ENCODE peak calls at places on chromosome 5, in five cellular contexts. X is NCI-H1105, O is HTR-8/SVneo, N is GM10248, Q is globus pallidus. R is an unnamed sample.

GRCh38 chr5:15191012-15191411 is 309.0 kb upstream of the FBXL7 start:
- DNase-seq in X (no peak), O (no peak), N (no peak), Q (no peak), R (no peak)

GRCh38 chr5:96483878-96484277 is 50.8 kb upstream of the PCSK1 start:
- DNase-seq in X (no peak), O (no peak), N (no peak), Q (no peak), R (peak; percentile 51)

GRCh38 chr5:14685757-14686156 is 21.2 kb downstream of the OTULIN start:
- DNase-seq in X (peak; percentile 29), O (peak; percentile 79), N (peak; percentile 67), Q (peak; percentile 80), R (peak; percentile 71)

GRCh38 chr5:105922574-105922973 is 1748.2 kb downstream of the EFNA5 start:
- DNase-seq in X (no peak), O (no peak), N (no peak), Q (no peak), R (no peak)

GRCh38 chr5:169577966-169578365 is 5.6 kb upstream of the SPDL1 start:
- DNase-seq in X (no peak), O (no peak), N (no peak), Q (no peak), R (no peak)

GRCh38 chr5:76652809-76653414 is 29.7 kb upstream of the F2RL2 start:
- DNase-seq in X (no peak), O (no peak), N (no peak), Q (no peak), R (no peak)

GRCh38 chr5:141403387-141403786 is 809 bp downstream of the PCDHGA9 start:
- DNase-seq in X (no peak), O (no peak), N (no peak), Q (no peak), R (no peak)

GRCh38 chr5:45113726-45114125 is 305.0 kb downstream of the MRPS30 start:
- DNase-seq in X (no peak), O (no peak), N (no peak), Q (no peak), R (peak; percentile 40)

GRCh38 chr5:149667827-149668122 is 62.3 kb upstream of the PPARGC1B start:
- DNase-seq in X (no peak), O (no peak), N (no peak), Q (no peak), R (no peak)

GRCh38 chr5:115079934-115080623 is 89.6 kb downstream of the TRIM36 start:
- DNase-seq in X (no peak), O (no peak), N (no peak), Q (no peak), R (no peak)

GRCh38 chr5:142312399-142312798 is 12.4 kb downstream of the SPRY4 start:
- DNase-seq in X (no peak), O (no peak), N (no peak), Q (no peak), R (no peak)

GRCh38 chr5:61916621-61917620 is 389.1 kb upstream of the KIF2A start:
- DNase-seq in X (no peak), O (peak; percentile 6), N (no peak), Q (no peak), R (no peak)

GRCh38 chr5:10513501-10514442 is 50.1 kb upstream of the ANKRD33B start:
- DNase-seq in X (no peak), O (peak; percentile 82), N (no peak), Q (no peak), R (peak; percentile 68)

GRCh38 chr5:74452851-74453250 is 187.7 kb downstream of the ENC1 start:
- DNase-seq in X (no peak), O (no peak), N (no peak), Q (peak; percentile 9), R (no peak)

GRCh38 chr5:157839157-157839795 is 19.7 kb downstream of the CLINT1 start:
- DNase-seq in X (no peak), O (no peak), N (no peak), Q (no peak), R (no peak)

GRCh38 chr5:72160299-72160698 is 53.0 kb downstream of the MAP1B start:
- DNase-seq in X (no peak), O (no peak), N (no peak), Q (no peak), R (peak; percentile 88)

GRCh38 chr5:167814828-167815227 is 476.6 kb upstream of the WWC1 start:
- DNase-seq in X (no peak), O (peak; percentile 62), N (no peak), Q (no peak), R (peak; percentile 96)

GRCh38 chr5:136615251-136615650 is 249.9 kb upstream of the TRPC7 start:
- DNase-seq in X (no peak), O (no peak), N (no peak), Q (no peak), R (no peak)

GRCh38 chr5:68447530-68447929 is 232.0 kb downstream of the PIK3R1 start:
- DNase-seq in X (no peak), O (no peak), N (no peak), Q (no peak), R (no peak)

R was measured in mesenchymal stem cell.